ENCODE peak calls at places on chromosomes 1 and 21, in five cellular contexts. T is HepG2, H is H1, Y is K562, Q is GM12878. K is an unnamed sample. For H3K36me3, the result is how much of the 10 kb centered on the place peaks cover.

GRCh38 chr1:114750780-114751179 is 7.0 kb downstream of the CSDE1 start:
- DNase-seq in T (no peak), H (no peak), Y (no peak), Q (no peak), K (no peak)

GRCh38 chr1:167452483-167452882 is 65.8 kb downstream of the CD247 start:
- DNase-seq in T (no peak), H (no peak), Y (no peak), Q (no peak), K (no peak)

GRCh38 chr1:39572379-39573096 is 4.1 kb downstream of the PABPC4 start:
- DNase-seq in T (no peak), H (no peak), Y (no peak), Q (no peak), K (no peak)

GRCh38 chr1:24545673-24546072 is 10.2 kb upstream of the NCMAP start:
- DNase-seq in T (no peak), H (no peak), Y (no peak), Q (no peak), K (no peak)

GRCh38 chr1:2786329-2787162 is 14.9 kb downstream of the TTC34 start:
- DNase-seq in T (no peak), H (peak), Y (peak), Q (no peak), K (no peak)

GRCh38 chr1:18324246-18324645 is 156.5 kb upstream of the KLHDC7A start:
- DNase-seq in T (no peak), H (peak), Y (peak), Q (no peak), K (no peak)

GRCh38 chr1:70627910-70628309 is 216.8 kb downstream of the CTH start:
- DNase-seq in T (no peak), H (no peak), Y (no peak), Q (no peak), K (no peak)

GRCh38 chr1:53656062-53656915 is 82.7 kb downstream of the GLIS1 start:
- DNase-seq in T (no peak), H (no peak), Y (no peak), Q (no peak), K (no peak)

GRCh38 chr1:22777658-22778057 is 67.0 kb downstream of the EPHB2 start:
- DNase-seq in T (no peak), H (no peak), Y (no peak), Q (no peak), K (no peak)

GRCh38 chr1:36890776-36891175 is 143.5 kb downstream of the GRIK3 start:
- DNase-seq in T (no peak), H (peak), Y (no peak), Q (no peak), K (no peak)

GRCh38 chr21:39673736-39674135 is 61.0 kb downstream of the B3GALT5 start:
- DNase-seq in T (no peak), H (no peak), Y (no peak), Q (no peak), K (no peak)

GRCh38 chr1:246769306-246769705 is 45.1 kb downstream of the SCCPDH start:
- DNase-seq in T (no peak), H (no peak), Y (no peak), Q (no peak), K (no peak)

GRCh38 chr1:88302843-88303486 is 381.1 kb upstream of the PKN2 start:
- DNase-seq in T (peak), H (no peak), Y (no peak), Q (no peak), K (no peak)

GRCh38 chr21:38807481-38807880 is 1.8 kb downstream of the ETS2 start:
- DNase-seq in T (no peak), H (no peak), Y (no peak), Q (no peak), K (no peak)

GRCh38 chr1:234509457-234510328 is 30.7 kb upstream of the TARBP1 start:
- DNase-seq in T (no peak), H (no peak), Y (no peak), Q (no peak), K (no peak)

GRCh38 chr1:235741294-235741693 is 91.7 kb upstream of the GNG4 start:
- DNase-seq in T (no peak), H (no peak), Y (no peak), Q (no peak), K (no peak)

GRCh38 chr1:103859721-103860120 is 110.0 kb downstream of the AMY1C start:
- DNase-seq in T (no peak), H (no peak), Y (no peak), Q (no peak), K (no peak)

GRCh38 chr1:26664802-26665201 is 31.0 kb upstream of the ARID1A start:
- DNase-seq in T (no peak), H (no peak), Y (no peak), Q (no peak), K (no peak)

GRCh38 chr1:29290414-29290980 is 54.2 kb downstream of the PTPRU start:
- DNase-seq in T (no peak), H (no peak), Y (no peak), Q (no peak), K (no peak)

DNA sequence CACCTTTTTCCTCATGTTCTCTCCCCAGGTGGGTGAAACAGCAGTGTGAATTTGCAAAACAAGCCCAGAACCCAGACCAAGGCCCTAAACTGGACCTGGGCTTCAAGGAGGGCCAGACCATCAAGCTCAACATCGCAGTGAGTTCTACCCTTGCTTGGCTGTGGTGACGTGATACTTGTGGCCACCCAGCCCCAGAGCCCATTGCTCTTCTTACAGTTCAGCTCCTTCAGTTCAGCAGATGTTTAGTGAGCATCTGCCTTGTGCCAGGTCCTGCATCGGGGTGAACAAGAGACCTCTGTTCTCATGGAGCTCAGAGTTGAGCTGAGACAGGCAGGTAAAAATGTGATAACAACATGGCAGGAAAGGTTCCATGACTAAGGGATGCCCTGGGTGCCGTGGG is 8.5 kb downstream of the NECAP2 start:
- DNase-seq in T (no peak), H (no peak), Y (no peak), Q (no peak), K (no peak)
- H3K36me3 ChIP-seq in T (under half), H (under half), Y (half or more), Q (under half), K (under half)

GRCh38 chr1:204278254-204278653 is 64.5 kb upstream of the GOLT1A start:
- DNase-seq in T (no peak), H (no peak), Y (no peak), Q (no peak), K (no peak)
- TF ChIP-seq ATF3 in T (no peak), H (no peak), Y (no peak), Q (no peak), K (no peak)

DNA sequence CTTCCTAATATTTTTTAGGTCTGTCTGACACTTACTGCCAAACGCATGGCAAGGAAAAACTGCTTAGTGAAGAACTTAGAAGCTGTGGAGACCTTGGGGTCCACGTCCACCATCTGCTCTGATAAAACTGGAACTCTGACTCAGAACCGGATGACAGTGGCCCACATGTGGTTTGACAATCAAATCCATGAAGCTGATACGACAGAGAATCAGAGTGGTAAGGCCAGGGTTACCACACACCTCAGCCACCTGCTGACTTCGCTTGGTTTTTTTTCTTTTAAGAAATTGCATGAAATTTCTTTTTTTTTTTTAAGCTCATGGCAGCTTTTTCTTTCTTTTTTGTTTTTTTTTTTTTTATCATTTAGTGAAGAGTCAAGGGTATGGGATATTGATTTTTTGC is 17.2 kb downstream of the ATP1A1 start:
- DNase-seq in T (no peak), H (no peak), Y (no peak), Q (no peak), K (no peak)
- H3K36me3 ChIP-seq in T (under half), H (half or more), Y (half or more), Q (half or more), K (half or more)

DNA sequence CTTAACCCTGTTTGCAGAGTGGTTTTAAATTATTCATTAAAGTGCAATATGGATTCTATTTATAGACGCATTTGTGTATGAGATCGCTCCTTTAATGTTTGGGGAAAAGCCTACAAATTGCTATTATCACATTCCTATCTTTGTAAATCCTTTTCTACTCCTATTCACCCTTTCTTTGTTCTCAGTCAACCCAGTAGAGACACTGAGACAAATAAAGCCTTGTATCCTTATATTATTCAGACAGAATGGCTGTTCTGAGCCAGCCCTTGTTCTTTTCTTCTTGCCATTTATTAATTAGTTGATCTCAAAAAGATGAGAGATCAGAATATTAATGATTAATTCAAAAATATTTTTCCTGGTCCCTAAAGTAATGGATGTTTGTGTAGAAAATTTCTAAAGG is 8.4 kb downstream of the PCBP3 start:
- DNase-seq in T (no peak), H (no peak), Y (no peak), Q (no peak), K (no peak)
- TF ChIP-seq ATF3 in T (no peak), H (no peak), Y (no peak), Q (no peak), K (no peak)

GRCh38 chr1:119947468-119947867 is 51.2 kb upstream of the ADAM30 start:
- DNase-seq in T (no peak), H (no peak), Y (no peak), Q (no peak), K (no peak)
- H3K36me3 ChIP-seq in T (under half), H (under half), Y (under half), Q (under half), K (under half)

GRCh38 chr1:230758705-230759354 is 11.6 kb downstream of the CAPN9 start:
- DNase-seq in T (no peak), H (no peak), Y (no peak), Q (no peak), K (no peak)
- TF ChIP-seq ATF3 in T (no peak), H (no peak), Y (no peak), Q (no peak), K (no peak)

DNA sequence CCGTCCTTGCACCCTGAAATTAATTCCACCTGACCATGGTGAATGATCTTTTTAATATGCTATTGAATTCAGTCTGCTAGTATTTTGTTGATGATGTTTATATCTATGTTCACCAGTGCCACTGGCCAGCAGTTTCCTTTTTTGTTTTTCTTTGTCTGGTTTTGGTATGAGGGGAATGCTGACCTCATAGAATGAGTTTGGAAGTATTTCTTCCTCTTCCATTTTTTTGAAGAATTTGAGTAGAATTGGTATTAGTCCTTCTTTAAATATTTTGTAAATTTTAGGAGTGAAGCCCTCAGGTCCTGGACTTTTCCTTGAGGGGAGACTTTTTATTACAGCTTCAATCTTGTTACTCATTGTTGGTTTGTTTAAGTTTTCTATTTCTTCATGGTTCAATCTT is 231.6 kb downstream of the MRPL39 start:
- DNase-seq in T (no peak), H (no peak), Y (no peak), Q (no peak), K (no peak)
- H3K36me3 ChIP-seq in T (under half), H (under half), Y (under half), Q (under half), K (under half)

K was measured in HCT116.